ENCODE peak calls at places on chromosomes 5 and 9, in eight cellular contexts. K is CD8-positive, alpha-beta memory T cell; Q is colonic mucosa; Y is transverse colon; U is ovary; X is uterus; B is HCT116; N is effector memory CD4-positive, alpha-beta T cell. I is an unnamed sample. For H3K4me1 and H3K36me3, the result is how much of the 10 kb centered on the place peaks cover.

GRCh38 chr9:92100237-92100911 is 14.8 kb downstream of the SPTLC1 start:
- DNase-seq in K (no peak), Q (no peak), Y (no peak), U (no peak), X (no peak), B (peak), N (no peak), I (no peak)

GRCh38 chr5:111514087-111514486 is 1.8 kb upstream of the STARD4 start:
- DNase-seq in K (no peak), Q (no peak), Y (no peak), U (no peak), X (no peak), B (no peak), N (no peak), I (no peak)

GRCh38 chr5:157372472-157372822 is 87.6 kb upstream of the NIPAL4 start:
- DNase-seq in K (no peak), Q (no peak), Y (no peak), U (no peak), X (no peak), B (no peak), N (no peak), I (no peak)

GRCh38 chr5:6145616-6146237 is 232.6 kb downstream of the MED10 start:
- DNase-seq in K (no peak), Q (no peak), Y (no peak), U (no peak), X (no peak), B (no peak), N (no peak), I (no peak)

GRCh38 chr9:124808246-124808956 is 31.5 kb downstream of the OLFML2A start:
- DNase-seq in K (no peak), Q (no peak), Y (no peak), U (no peak), X (no peak), B (no peak), N (no peak), I (no peak)

GRCh38 chr9:130893250-130894101 is 3.1 kb downstream of the QRFP start:
- DNase-seq in K (no peak), Q (no peak), Y (peak), U (no peak), X (no peak), B (no peak), N (no peak), I (no peak)

GRCh38 chr5:145246961-145247744 is 588.0 kb downstream of the PRELID2 start:
- DNase-seq in K (no peak), Q (no peak), Y (no peak), U (no peak), X (no peak), B (no peak), N (no peak), I (no peak)

GRCh38 chr9:38068616-38068865 is 486 bp downstream of the SHB start:
- DNase-seq in K (peak), Q (peak), Y (peak), U (no peak), X (peak), B (no peak), N (no peak), I (no peak)

GRCh38 chr5:76710991-76711390 is 4.9 kb upstream of the F2R start:
- DNase-seq in K (no peak), Q (no peak), Y (no peak), U (no peak), X (no peak), B (no peak), N (no peak), I (no peak)

GRCh38 chr5:16742938-16743337 is 126.1 kb upstream of the RETREG1 start:
- DNase-seq in K (no peak), Q (no peak), Y (no peak), U (no peak), X (no peak), B (no peak), N (no peak), I (no peak)

GRCh38 chr9:100064872-100065581 is 33.8 kb downstream of the ERP44 start:
- DNase-seq in K (no peak), Q (no peak), Y (no peak), U (no peak), X (no peak), B (no peak), N (no peak), I (no peak)

GRCh38 chr5:33629999-33630398 is 189.2 kb downstream of the TARS1 start:
- DNase-seq in K (no peak), Q (no peak), Y (no peak), U (no peak), X (no peak), B (no peak), N (no peak), I (no peak)

GRCh38 chr5:63535840-63536602 is 426.2 kb downstream of the HTR1A start:
- DNase-seq in K (no peak), Q (no peak), Y (no peak), U (no peak), X (no peak), B (no peak), N (no peak), I (no peak)

GRCh38 chr9:129834489-129835127 is 467 bp downstream of the C9orf78 start:
- DNase-seq in K (peak), Q (peak), Y (peak), U (no peak), X (no peak), B (no peak), N (no peak), I (peak)
- H3K27ac ChIP-seq in K (peak), Q (peak), Y (peak), U (peak), X (peak), B (peak), N (peak), I (peak)

GRCh38 chr9:128998462-128998861 is 29.7 kb downstream of the SH3GLB2 start:
- DNase-seq in K (no peak), Q (no peak), Y (no peak), U (no peak), X (no peak), B (no peak), N (no peak), I (no peak)
- H3K4me1 ChIP-seq in K (under half), Q (under half), Y (under half), U (under half), X (under half), B (under half), N (under half), I (under half)

DNA sequence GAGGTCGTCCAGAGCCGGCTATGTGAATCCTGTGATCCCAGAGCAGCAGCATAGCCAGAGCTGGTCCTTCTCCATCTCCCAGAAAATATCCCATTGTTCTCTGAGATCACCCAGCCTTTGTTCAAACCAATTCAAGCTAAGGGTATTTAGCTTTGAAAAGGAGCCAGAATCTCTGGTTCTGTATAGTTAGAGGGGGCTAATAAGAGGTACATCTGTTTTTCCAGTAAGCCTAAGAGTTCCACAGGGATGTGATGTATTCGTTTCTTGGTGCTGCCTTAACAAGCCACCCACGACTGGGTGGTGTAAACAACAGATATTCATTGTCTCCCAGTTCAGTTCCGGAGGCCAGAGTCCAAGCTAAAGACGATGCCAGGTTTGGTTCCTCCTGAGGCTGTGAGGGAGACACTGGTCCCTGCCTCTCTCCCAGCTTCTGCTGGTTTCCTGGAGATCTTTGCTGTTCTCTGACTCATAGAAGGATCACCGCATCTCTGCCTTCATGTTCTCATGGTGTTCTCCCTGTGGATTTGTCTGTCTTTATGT is 344.8 kb downstream of the MTRR start:
- DNase-seq in K (no peak), Q (no peak), Y (no peak), U (no peak), X (no peak), B (no peak), N (no peak), I (no peak)
- H3K36me3 ChIP-seq in K (under half), Q (under half), Y (under half), U (under half), X (under half), B (under half), N (under half), I (under half)

DNA sequence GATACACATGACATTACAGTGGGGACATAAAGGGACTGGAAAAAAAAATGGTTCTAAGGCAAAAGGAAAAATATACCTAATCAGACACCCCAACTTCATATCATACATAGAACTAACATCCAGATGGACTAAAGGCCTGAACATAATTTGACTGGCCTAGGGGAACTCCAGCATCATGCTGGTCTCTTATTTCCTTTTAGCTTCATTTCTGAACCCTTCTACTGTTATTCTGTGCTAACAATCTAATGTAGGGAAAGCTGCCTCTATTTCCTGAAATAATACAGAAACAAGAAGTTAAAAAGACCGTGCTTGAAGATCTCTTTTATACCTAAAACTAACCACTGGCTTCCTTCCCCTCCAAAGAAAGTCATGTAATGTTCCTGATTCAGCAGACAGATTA is 36.8 kb downstream of the LPAR1 start:
- DNase-seq in K (no peak), Q (no peak), Y (no peak), U (no peak), X (no peak), B (no peak), N (no peak), I (no peak)
- H3K27ac ChIP-seq in K (no peak), Q (no peak), Y (no peak), U (no peak), X (no peak), B (no peak), N (no peak), I (no peak)

GRCh38 chr9:33130961-33131360 is 36.2 kb downstream of the B4GALT1 start:
- DNase-seq in K (no peak), Q (no peak), Y (no peak), U (no peak), X (no peak), B (no peak), N (no peak), I (no peak)

GRCh38 chr9:33130501-33130900 is 36.6 kb downstream of the B4GALT1 start:
- DNase-seq in K (no peak), Q (no peak), Y (no peak), U (no peak), X (no peak), B (no peak), N (no peak), I (peak)

GRCh38 chr9:33132249-33132772 is 34.8 kb downstream of the B4GALT1 start:
- DNase-seq in K (no peak), Q (no peak), Y (no peak), U (no peak), X (no peak), B (no peak), N (no peak), I (no peak)

GRCh38 chr9:33133186-33133585 is 34.0 kb downstream of the B4GALT1 start:
- DNase-seq in K (no peak), Q (no peak), Y (no peak), U (no peak), X (no peak), B (no peak), N (no peak), I (no peak)

DNA sequence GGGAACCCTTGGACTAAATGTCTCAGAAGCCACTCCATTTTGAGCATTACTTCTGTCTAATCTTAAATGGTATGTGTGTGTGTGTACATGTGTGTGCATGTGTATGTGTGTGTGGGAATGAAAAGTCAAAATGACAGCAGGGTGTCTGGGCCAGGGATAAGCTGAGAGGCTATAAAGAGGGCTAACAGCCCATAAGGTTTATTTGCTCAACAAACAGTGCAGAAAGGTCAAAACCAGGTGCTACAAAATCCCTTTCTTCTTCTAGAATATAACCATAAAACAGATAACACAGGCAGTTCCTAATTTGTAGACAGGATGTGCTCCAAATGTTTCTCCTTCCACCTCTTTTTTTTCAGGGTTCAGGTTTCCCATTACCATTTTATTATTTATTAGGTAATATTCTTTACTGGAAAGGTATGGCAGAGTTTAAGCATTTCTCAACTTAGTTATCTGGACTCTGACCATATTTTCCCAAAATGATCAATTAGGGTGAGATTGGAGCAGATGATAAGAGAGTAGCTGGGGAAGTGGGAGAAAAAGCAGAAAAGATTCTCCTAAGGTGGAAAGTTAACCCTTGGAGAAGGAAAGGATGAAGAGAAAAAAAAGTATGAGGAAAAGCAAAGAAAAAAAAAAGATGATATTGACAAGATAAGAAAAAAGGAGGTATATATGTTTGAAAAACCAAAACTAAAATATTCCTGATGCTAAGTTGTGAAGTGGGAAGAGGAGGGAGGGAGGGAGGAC is 35.5 kb downstream of the B4GALT1 start:
- DNase-seq in K (no peak), Q (no peak), Y (no peak), U (no peak), X (no peak), B (no peak), N (no peak), I (no peak)
- H3K4me1 ChIP-seq in K (under half), Q (under half), Y (under half), U (under half), X (under half), B (under half), N (under half), I (under half)

GRCh38 chr5:176334031-176334770 is 27.4 kb downstream of the KIAA1191 start:
- DNase-seq in K (no peak), Q (no peak), Y (no peak), U (no peak), X (no peak), B (no peak), N (no peak), I (no peak)

GRCh38 chr5:176342766-176343458 is 18.7 kb downstream of the KIAA1191 start:
- DNase-seq in K (no peak), Q (no peak), Y (no peak), U (no peak), X (no peak), B (no peak), N (no peak), I (no peak)

GRCh38 chr5:176341325-176342198 is 20.0 kb downstream of the KIAA1191 start:
- DNase-seq in K (no peak), Q (no peak), Y (no peak), U (no peak), X (no peak), B (no peak), N (no peak), I (no peak)

GRCh38 chr5:176339304-176339703 is 22.3 kb downstream of the KIAA1191 start:
- DNase-seq in K (no peak), Q (no peak), Y (no peak), U (no peak), X (no peak), B (no peak), N (no peak), I (no peak)

GRCh38 chr5:176337913-176338312 is 23.7 kb downstream of the KIAA1191 start:
- DNase-seq in K (no peak), Q (no peak), Y (no peak), U (no peak), X (no peak), B (no peak), N (no peak), I (no peak)
- H3K36me3 ChIP-seq in K (under half), Q (under half), Y (under half), U (under half), X (under half), B (under half), N (under half), I (under half)

GRCh38 chr5:132493241-132493640 is 2.7 kb upstream of the IRF1 start:
- DNase-seq in K (no peak), Q (peak), Y (peak), U (peak), X (no peak), B (no peak), N (no peak), I (no peak)

GRCh38 chr5:132495672-132496630 is 5.4 kb upstream of the IRF1 start:
- DNase-seq in K (peak), Q (peak), Y (peak), U (peak), X (peak), B (peak), N (peak), I (peak)

GRCh38 chr5:132492386-132492785 is 1.8 kb upstream of the IRF1 start:
- DNase-seq in K (no peak), Q (no peak), Y (peak), U (peak), X (no peak), B (no peak), N (no peak), I (no peak)

GRCh38 chr5:132495063-132495671 is 4.6 kb upstream of the IRF1 start:
- DNase-seq in K (peak), Q (no peak), Y (peak), U (no peak), X (no peak), B (no peak), N (no peak), I (no peak)

GRCh38 chr5:132493821-132494220 is 3.2 kb upstream of the IRF1 start:
- DNase-seq in K (no peak), Q (peak), Y (no peak), U (no peak), X (no peak), B (no peak), N (no peak), I (no peak)
- H3K27ac ChIP-seq in K (peak), Q (no peak), Y (peak), U (peak), X (peak), B (no peak), N (peak), I (peak)